ENCODE peak calls at places on chromosomes 7 and 10, in seven cellular contexts. G is heart right ventricle, Y is GM12864, K is A549, P is H9, C is cardiac muscle cell, U is MCF 10A. N is an unnamed sample.

GRCh38 chr10:10911471-10911921 is 106.2 kb upstream of the CELF2 start:
- DNase-seq in P (peak), K (no peak), U (peak), C (peak), Y (no peak), G (peak), N (no peak)

GRCh38 chr10:71769279-71769823 is 4.0 kb downstream of the VSIR start:
- DNase-seq in P (no peak), G (no peak), C (no peak), K (no peak), Y (no peak), U (no peak), N (no peak)

GRCh38 chr7:8205572-8205971 is 56.4 kb downstream of the ICA1 start:
- DNase-seq in K (no peak), U (no peak), C (no peak), Y (no peak), P (no peak), G (no peak), N (no peak)

GRCh38 chr10:43407148-43407575 is 1.8 kb downstream of the HNRNPF start:
- DNase-seq in P (no peak), G (peak), U (no peak), Y (no peak), K (no peak), C (peak), N (peak)

GRCh38 chr7:5408777-5409176 is 14.9 kb downstream of the TNRC18 start:
- DNase-seq in K (no peak), G (no peak), Y (no peak), U (peak), C (no peak), P (no peak), N (no peak)

GRCh38 chr7:30252885-30253795 is 31.3 kb upstream of the ZNRF2 start:
- DNase-seq in Y (no peak), P (no peak), U (peak), C (peak), K (no peak), G (peak), N (no peak)

GRCh38 chr10:69465457-69466157 is 14.3 kb downstream of the TSPAN15 start:
- DNase-seq in G (no peak), Y (no peak), P (no peak), U (no peak), C (no peak), K (no peak), N (no peak)

GRCh38 chr10:43667317-43667731 is 18.6 kb upstream of the ZNF32 start:
- DNase-seq in Y (no peak), U (no peak), G (peak), C (no peak), K (peak), P (peak), N (no peak)

GRCh38 chr7:47725031-47725780 is 143.3 kb upstream of the TNS3 start:
- DNase-seq in K (peak), P (no peak), G (no peak), C (no peak), U (no peak), Y (no peak), N (no peak)

GRCh38 chr10:7337431-7338171 is 73.2 kb downstream of the SFMBT2 start:
- DNase-seq in U (no peak), P (no peak), C (no peak), K (no peak), Y (peak), G (no peak), N (peak)

GRCh38 chr7:52009195-52009594 is 692.6 kb upstream of the COBL start:
- DNase-seq in Y (no peak), U (no peak), C (no peak), P (no peak), G (no peak), K (no peak), N (no peak)

GRCh38 chr10:100186813-100187212 is 984 bp upstream of the ERLIN1 start:
- DNase-seq in Y (no peak), G (no peak), P (no peak), C (no peak), U (peak), K (no peak), N (no peak)

GRCh38 chr7:77330169-77330882 is 85.8 kb downstream of the GSAP start:
- DNase-seq in C (no peak), G (no peak), P (no peak), K (no peak), Y (peak), U (peak), N (peak)

GRCh38 chr7:49635800-49636199 is 137.6 kb upstream of the VWC2 start:
- DNase-seq in U (peak), P (no peak), K (no peak), C (no peak), G (no peak), Y (no peak), N (no peak)

GRCh38 chr10:129042747-129043146 is 424.3 kb upstream of the MGMT start:
- DNase-seq in K (no peak), U (no peak), C (no peak), G (no peak), P (no peak), Y (no peak), N (no peak)

GRCh38 chr10:24435374-24435773 is 226.4 kb downstream of the KIAA1217 start:
- DNase-seq in G (no peak), P (no peak), K (no peak), U (peak), Y (no peak), C (no peak), N (no peak)

GRCh38 chr10:89393898-89394297 is 1.5 kb downstream of the IFIT1 start:
- DNase-seq in G (no peak), P (no peak), Y (no peak), K (no peak), C (no peak), U (no peak), N (no peak)

GRCh38 chr7:116395125-116395791 is 104.3 kb upstream of the CAV2 start:
- DNase-seq in U (peak), G (no peak), C (no peak), Y (no peak), K (peak), P (no peak), N (no peak)

GRCh38 chr7:4744391-4745264 is 30.8 kb upstream of the AP5Z1 start:
- DNase-seq in K (peak), G (peak), U (peak), Y (no peak), P (peak), C (peak), N (peak)

GRCh38 chr10:53808677-53809076 is 992.4 kb downstream of the PCDH15 start:
- DNase-seq in K (no peak), Y (no peak), P (peak), C (no peak), U (peak), G (no peak), N (no peak)

DNA sequence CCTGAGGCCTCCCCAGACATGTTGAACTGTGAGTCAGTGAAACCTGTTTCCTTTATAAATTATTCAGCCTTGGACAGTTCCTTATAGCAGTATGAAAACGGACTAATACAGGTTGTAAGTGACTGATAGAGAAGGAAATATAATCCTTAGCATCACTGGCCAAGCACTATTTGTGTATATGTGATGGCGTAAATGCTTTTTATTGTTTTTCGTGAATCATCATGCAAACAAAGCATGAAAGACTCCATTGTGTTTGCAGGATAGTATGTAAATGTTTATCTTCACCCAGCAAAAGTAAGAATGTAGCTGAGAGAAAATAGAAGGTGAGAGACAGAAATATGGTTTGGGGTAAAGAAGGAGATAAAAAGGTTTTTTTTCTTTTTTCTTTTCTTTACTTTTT is 92.5 kb upstream of the LRGUK start:
- DNase-seq in G (no peak), C (no peak), U (no peak), P (no peak), Y (no peak), K (no peak), N (no peak)
- TF ChIP-seq CTCF in G (no peak), C (no peak), U (no peak), P (no peak), Y (no peak), K (no peak), N (no peak)

GRCh38 chr7:70775570-70776156 is 356.3 kb upstream of the GALNT17 start:
- DNase-seq in U (no peak), K (no peak), Y (peak), P (no peak), C (peak), G (no peak), N (no peak)
- TF ChIP-seq CTCF in U (no peak), K (no peak), Y (peak), P (peak), C (peak), G (no peak), N (peak)

GRCh38 chr10:73909716-73910115 is 1.2 kb upstream of the PLAU start:
- DNase-seq in G (no peak), P (no peak), C (no peak), Y (no peak), K (no peak), U (no peak), N (no peak)

GRCh38 chr10:73908853-73909611 is 1.9 kb upstream of the PLAU start:
- DNase-seq in C (no peak), K (peak), P (no peak), Y (peak), G (no peak), U (peak), N (peak)

GRCh38 chr10:73910401-73910763 is 550 bp upstream of the PLAU start:
- DNase-seq in Y (no peak), G (no peak), P (no peak), K (no peak), U (no peak), C (peak), N (peak)

GRCh38 chr10:73911553-73912004 is 647 bp downstream of the PLAU start:
- DNase-seq in G (no peak), C (no peak), K (no peak), U (no peak), Y (no peak), P (no peak), N (no peak)

DNA sequence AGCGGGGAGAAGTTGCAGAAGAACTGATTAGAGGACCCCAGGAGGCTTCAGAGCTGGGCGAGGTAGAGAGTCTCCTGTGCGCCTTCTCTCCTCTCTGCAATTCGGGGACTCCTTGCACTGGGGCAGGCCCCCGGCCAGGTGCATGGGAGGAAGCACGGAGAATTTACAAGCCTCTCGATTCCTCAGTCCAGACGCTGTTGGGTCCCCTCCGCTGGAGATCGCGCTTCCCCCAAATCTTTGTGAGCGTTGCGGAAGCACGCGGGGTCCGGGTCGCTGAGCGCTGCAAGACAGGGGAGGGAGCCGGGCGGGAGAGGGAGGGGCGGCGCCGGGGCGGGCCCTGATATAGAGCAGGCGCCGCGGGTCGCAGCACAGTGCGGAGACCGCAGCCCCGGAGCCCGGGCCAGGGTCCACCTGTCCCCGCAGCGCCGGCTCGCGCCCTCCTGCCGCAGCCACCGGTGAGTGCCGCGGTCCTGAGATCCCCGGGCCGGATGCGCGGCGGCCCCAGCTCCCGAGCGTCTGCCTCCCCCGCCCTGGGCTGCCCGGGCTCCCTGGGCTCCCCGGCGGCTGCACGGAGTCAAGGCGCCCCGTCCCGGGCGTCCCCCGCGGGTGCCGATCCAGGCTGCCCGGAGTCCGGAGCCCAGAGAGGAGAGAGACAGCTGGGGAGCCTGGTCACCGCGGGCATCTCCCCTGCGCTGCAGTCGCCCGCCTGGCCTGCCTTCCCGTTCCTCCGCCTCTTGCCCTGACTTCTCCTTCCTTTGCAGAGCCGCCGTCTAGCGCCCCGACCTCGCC is at the start of gene PLAU:
- DNase-seq in G (peak), P (peak), Y (no peak), U (no peak), K (no peak), C (peak), N (peak)
- TF ChIP-seq CTCF in G (no peak), P (no peak), Y (no peak), U (no peak), K (no peak), C (no peak), N (no peak)

GRCh38 chr7:93461350-93461749 is 113.2 kb downstream of the CALCR start:
- DNase-seq in P (no peak), C (no peak), Y (no peak), G (no peak), U (peak), K (no peak), N (no peak)
- TF ChIP-seq CTCF in P (peak), C (no peak), Y (no peak), G (no peak), U (peak), K (no peak), N (no peak)

GRCh38 chr7:22821702-22822485 is 755 bp downstream of the TOMM7 start:
- DNase-seq in C (no peak), Y (no peak), K (no peak), G (no peak), P (no peak), U (peak), N (no peak)

GRCh38 chr7:22819476-22819875 is 3.2 kb downstream of the TOMM7 start:
- DNase-seq in P (no peak), G (no peak), U (no peak), Y (no peak), K (no peak), C (no peak), N (no peak)

GRCh38 chr7:22824760-22825159 is 2.1 kb upstream of the TOMM7 start:
- DNase-seq in P (no peak), G (no peak), K (no peak), C (no peak), U (no peak), Y (no peak), N (no peak)

GRCh38 chr7:22823142-22823497 is 471 bp upstream of the TOMM7 start:
- DNase-seq in P (no peak), K (no peak), Y (no peak), U (no peak), G (no peak), C (no peak), N (no peak)

DNA sequence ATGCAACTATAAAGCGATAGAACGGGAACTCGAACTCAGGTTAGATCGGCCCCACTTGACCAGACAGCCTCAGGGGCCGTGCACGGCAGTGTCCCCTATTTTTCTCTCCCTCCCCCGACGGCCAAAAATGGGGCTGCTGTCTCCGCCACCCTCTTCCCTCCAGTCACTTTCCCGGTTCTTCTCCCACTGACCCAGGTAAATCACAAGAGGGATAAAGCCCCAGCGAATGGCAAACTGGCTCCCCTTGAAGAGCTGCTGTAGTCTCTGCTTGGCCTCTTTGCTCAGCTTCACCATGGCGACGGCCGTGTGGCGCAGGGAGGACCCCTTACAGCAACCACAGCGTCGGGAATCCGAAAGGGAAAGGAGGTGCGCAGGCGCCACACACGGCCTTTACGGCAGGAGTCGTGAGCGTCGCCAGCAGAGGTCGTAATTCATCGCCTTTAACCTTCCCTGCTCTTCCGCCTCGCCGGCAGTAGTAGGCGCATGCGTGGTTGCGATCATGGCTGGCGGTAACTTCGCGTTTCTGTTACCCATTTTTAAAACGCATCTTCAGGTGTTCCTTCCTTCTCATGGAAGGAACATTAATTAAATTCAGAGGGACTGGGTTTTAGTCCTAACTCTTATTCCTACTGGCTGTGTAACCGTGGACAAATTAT is at the start of gene TOMM7:
- DNase-seq in P (peak), C (peak), K (peak), G (peak), Y (peak), U (peak), N (peak)
- TF ChIP-seq CTCF in P (no peak), C (peak), K (no peak), G (peak), Y (peak), U (no peak), N (peak)

GRCh38 chr10:95196053-95196452 is 2.0 kb downstream of the ACSM6 start:
- DNase-seq in Y (no peak), G (no peak), U (no peak), P (peak), C (no peak), K (no peak), N (no peak)

GRCh38 chr10:95201736-95202135 is 7.7 kb downstream of the ACSM6 start:
- DNase-seq in Y (no peak), P (no peak), K (peak), C (no peak), G (no peak), U (peak), N (no peak)
- TF ChIP-seq CTCF in Y (peak), P (peak), K (peak), C (peak), G (peak), U (peak), N (no peak)

N was measured in GM10248.